ENCODE peak calls at places on chromosome 10, in six cellular contexts. P, R, H, F, S and O are unnamed samples.

GRCh38 chr10:95303950-95304349 is 13.1 kb upstream of the PDLIM1 start:
- DNase-seq in P (no peak), R (no peak), H (no peak), F (no peak), S (no peak), O (no peak)

GRCh38 chr10:14545827-14546226 is 215.1 kb upstream of the FRMD4A start:
- DNase-seq in P (no peak), R (no peak), H (peak; percentile 79), F (no peak), S (no peak), O (peak; percentile 90)

GRCh38 chr10:103193820-103194529 is 903 bp upstream of the NT5C2 start:
- DNase-seq in P (no peak), R (peak; percentile 47), H (peak; percentile 89), F (no peak), S (no peak), O (peak; percentile 57)

GRCh38 chr10:71512794-71513379 is 116.2 kb downstream of the CDH23 start:
- DNase-seq in P (no peak), R (peak; percentile 6), H (peak; percentile 34), F (no peak), S (no peak), O (peak; percentile 35)

GRCh38 chr10:119680050-119680449 is 28.9 kb downstream of the BAG3 start:
- DNase-seq in P (no peak), R (peak; percentile 33), H (peak; percentile 86), F (no peak), S (peak; percentile 55), O (peak; percentile 69)

GRCh38 chr10:60257767-60258428 is 131.8 kb downstream of the ANK3 start:
- DNase-seq in P (no peak), R (no peak), H (no peak), F (no peak), S (no peak), O (no peak)

GRCh38 chr10:113520606-113521481 is 32.0 kb upstream of the HABP2 start:
- DNase-seq in P (peak; percentile 82), R (peak; percentile 75), H (peak; percentile 64), F (peak; percentile 72), S (no peak), O (peak; percentile 89)

GRCh38 chr10:71846816-71847215 is 4.2 kb downstream of the PSAP start:
- DNase-seq in P (no peak), R (no peak), H (no peak), F (no peak), S (no peak), O (no peak)

GRCh38 chr10:69439813-69440506 is 11.3 kb upstream of the TSPAN15 start:
- DNase-seq in P (no peak), R (no peak), H (no peak), F (no peak), S (peak; percentile 40), O (peak; percentile 78)

GRCh38 chr10:98170249-98171117 is 36.0 kb downstream of the R3HCC1L start:
- DNase-seq in P (peak; percentile 66), R (peak; percentile 40), H (peak; percentile 43), F (no peak), S (no peak), O (peak; percentile 73)

GRCh38 chr10:11684717-11685645 is 57.2 kb upstream of the ECHDC3 start:
- DNase-seq in P (peak; percentile 43), R (peak; percentile 96), H (peak; percentile 94), F (peak; percentile 74), S (peak; percentile 73), O (peak; percentile 68)

GRCh38 chr10:73644015-73644743 is 2.9 kb upstream of the MYOZ1 start:
- DNase-seq in P (peak; percentile 61), R (peak; percentile 58), H (peak; percentile 48), F (peak; percentile 50), S (peak; percentile 15), O (peak; percentile 82)

GRCh38 chr10:33277135-33277536 is 57.3 kb downstream of the NRP1 start:
- DNase-seq in P (peak; percentile 34), R (no peak), H (peak; percentile 61), F (peak; percentile 44), S (no peak), O (peak; percentile 38)

GRCh38 chr10:116417821-116418220 is 9.8 kb upstream of the PNLIPRP3 start:
- DNase-seq in P (no peak), R (no peak), H (peak; percentile 26), F (no peak), S (no peak), O (no peak)

GRCh38 chr10:33365871-33366411 is 31.5 kb upstream of the NRP1 start:
- DNase-seq in P (no peak), R (peak; percentile 55), H (peak; percentile 99), F (no peak), S (peak; percentile 94), O (peak; percentile 91)

GRCh38 chr10:24519950-24520349 is 203.7 kb downstream of the ARHGAP21 start:
- DNase-seq in P (no peak), R (no peak), H (no peak), F (no peak), S (no peak), O (no peak)

GRCh38 chr10:110010076-110011069 is 2.6 kb downstream of the ADD3 start:
- DNase-seq in P (no peak), R (no peak), H (peak; percentile 53), F (no peak), S (no peak), O (peak; percentile 40)

GRCh38 chr10:3889961-3890522 is 105.0 kb upstream of the KLF6 start:
- DNase-seq in P (no peak), R (peak; percentile 94), H (peak; percentile 95), F (no peak), S (no peak), O (peak; percentile 90)

GRCh38 chr10:12561720-12562119 is 212.4 kb downstream of the CAMK1D start:
- DNase-seq in P (no peak), R (no peak), H (no peak), F (no peak), S (no peak), O (no peak)

GRCh38 chr10:12055722-12056121 is 13.0 kb upstream of the DHTKD1 start:
- DNase-seq in P (no peak), R (no peak), H (no peak), F (no peak), S (no peak), O (no peak)

GRCh38 chr10:30782543-30783461 is 153.2 kb upstream of the LYZL2 start:
- DNase-seq in P (no peak), R (no peak), H (peak; percentile 71), F (no peak), S (no peak), O (peak; percentile 68)

GRCh38 chr10:132036153-132036886 is 29.4 kb upstream of the JAKMIP3 start:
- DNase-seq in P (no peak), R (no peak), H (peak; percentile 9), F (peak; percentile 42), S (no peak), O (peak; percentile 18)

GRCh38 chr10:77844713-77845454 is 81.7 kb downstream of the DLG5 start:
- DNase-seq in P (no peak), R (peak; percentile 38), H (peak; percentile 91), F (no peak), S (no peak), O (peak; percentile 89)

GRCh38 chr10:86931872-86932271 is 25.5 kb downstream of the MMRN2 start:
- DNase-seq in P (no peak), R (no peak), H (no peak), F (no peak), S (no peak), O (peak; percentile 75)

GRCh38 chr10:49650724-49651034 is 28.8 kb upstream of the C10orf53 start:
- DNase-seq in P (no peak), R (no peak), H (no peak), F (no peak), S (no peak), O (no peak)

GRCh38 chr10:20811131-20811530 is 86.0 kb downstream of the NEBL start:
- DNase-seq in P (no peak), R (no peak), H (peak; percentile 19), F (no peak), S (no peak), O (peak; percentile 10)

GRCh38 chr10:18021725-18022480 is 70.2 kb downstream of the SLC39A12 start:
- DNase-seq in P (no peak), R (no peak), H (no peak), F (no peak), S (no peak), O (no peak)

GRCh38 chr10:32055478-32056135 is 618 bp downstream of the KIF5B start:
- DNase-seq in P (peak; percentile 45), R (no peak), H (peak; percentile 65), F (peak; percentile 67), S (no peak), O (peak; percentile 71)
- TF ChIP-seq CTCF in P (peak; percentile 19), R (no peak), H (no peak), F (no peak), S (peak; percentile 19), O (peak; percentile 35)

GRCh38 chr10:45582386-45582781 is 90.2 kb downstream of the ZFAND4 start:
- DNase-seq in P (no peak), R (no peak), H (no peak), F (no peak), S (no peak), O (no peak)

GRCh38 chr10:45580371-45580770 is 92.2 kb downstream of the ZFAND4 start:
- DNase-seq in P (no peak), R (no peak), H (no peak), F (no peak), S (no peak), O (no peak)

GRCh38 chr10:45580781-45581496 is 91.6 kb downstream of the ZFAND4 start:
- DNase-seq in P (no peak), R (no peak), H (no peak), F (no peak), S (no peak), O (no peak)

GRCh38 chr10:45578384-45578946 is 94.1 kb downstream of the ZFAND4 start:
- DNase-seq in P (no peak), R (no peak), H (no peak), F (no peak), S (no peak), O (no peak)

GRCh38 chr10:45581497-45582385 is 90.8 kb downstream of the ZFAND4 start:
- DNase-seq in P (no peak), R (no peak), H (peak; percentile 23), F (no peak), S (no peak), O (peak; percentile 36)
- H3K4me3 ChIP-seq in P (no peak overlapping the region), R (no peak overlapping the region), H (no peak overlapping the region), F (no peak overlapping the region), S (no peak overlapping the region), O (no peak overlapping the region)

GRCh38 chr10:126262971-126263370 is 125.3 kb downstream of the ADAM12 start:
- DNase-seq in P (no peak), R (no peak), H (no peak), F (no peak), S (no peak), O (peak; percentile 51)
- TF ChIP-seq CTCF in P (no peak), R (no peak), H (no peak), F (no peak), S (no peak), O (no peak)

DNA sequence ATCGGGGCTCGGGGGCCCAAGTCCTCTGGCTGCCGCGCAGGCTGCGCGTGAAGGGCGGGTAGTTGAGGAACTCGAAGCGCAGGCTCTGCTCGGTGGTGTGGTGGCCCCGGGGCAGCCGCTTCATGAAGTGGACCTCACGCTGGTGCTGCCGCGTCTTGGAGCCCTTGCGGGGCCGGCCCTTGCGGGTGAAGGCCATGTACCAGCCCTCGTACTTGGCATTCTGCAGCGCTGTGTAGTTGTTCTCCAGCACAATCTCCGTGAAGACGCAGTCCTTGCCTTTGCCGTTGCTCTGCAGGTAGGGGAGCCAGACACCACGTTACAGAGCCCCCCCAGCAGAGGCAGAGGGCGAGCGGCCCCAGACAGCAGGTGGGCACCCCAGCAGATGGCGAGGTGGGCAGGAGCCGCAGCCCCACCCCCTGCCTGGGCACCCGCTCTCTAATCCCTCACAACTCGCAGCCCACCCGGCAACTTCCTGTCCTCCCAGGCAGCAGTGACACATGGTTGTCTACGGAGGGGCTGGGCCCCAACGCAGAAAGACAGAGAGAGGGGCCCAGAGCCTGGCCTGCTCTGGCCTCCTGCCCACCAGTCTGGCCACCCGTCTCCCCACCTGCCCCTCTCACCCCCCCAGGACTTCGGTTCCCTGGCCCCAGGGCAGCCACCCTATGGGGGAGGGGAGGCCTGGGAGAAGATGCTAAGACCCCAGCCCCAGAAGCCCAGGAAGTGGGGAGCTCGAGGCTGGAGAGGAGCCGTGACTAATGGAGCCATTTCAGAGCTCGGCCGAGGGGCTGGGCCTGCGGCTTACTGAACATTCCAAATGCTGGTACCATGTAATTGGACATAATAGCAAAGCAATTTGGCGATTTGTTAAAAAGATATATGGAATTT is 5.3 kb downstream of the FGF8 start:
- DNase-seq in P (no peak), R (no peak), H (no peak), F (no peak), S (no peak), O (no peak)
- H3K4me3 ChIP-seq in P (no peak overlapping the region), R (no peak overlapping the region), H (no peak overlapping the region), F (no peak overlapping the region), S (no peak overlapping the region), O (no peak overlapping the region)